ENCODE peak calls at places on chromosomes 7 and 10, in seven cellular contexts. F is IMR-90, W is mesendoderm, P is H9, D is mesenchymal stem cell, K is trophoblast cell, M is H1. B is an unnamed sample.

GRCh38 chr7:7785349-7785973 is 67.1 kb upstream of the RPA3 start:
- DNase-seq in F (no peak), W (no peak), P (no peak), D (no peak), K (no peak), M (no peak), B (no peak)

GRCh38 chr10:102262744-102263370 is 17.5 kb downstream of the GBF1 start:
- DNase-seq in F (no peak), W (no peak), P (no peak), D (peak), K (no peak), M (no peak), B (no peak)

GRCh38 chr7:117751775-117752174 is 121.5 kb downstream of the CTTNBP2 start:
- DNase-seq in F (no peak), W (no peak), P (no peak), D (no peak), K (no peak), M (no peak), B (no peak)

GRCh38 chr10:79313911-79314439 is 33.3 kb upstream of the PPIF start:
- DNase-seq in F (no peak), W (no peak), P (no peak), D (no peak), K (no peak), M (no peak), B (no peak)

GRCh38 chr10:12849351-12850181 is 151.9 kb downstream of the CCDC3 start:
- DNase-seq in F (no peak), W (no peak), P (no peak), D (no peak), K (no peak), M (no peak), B (no peak)

GRCh38 chr7:118153551-118154177 is 30.3 kb upstream of the LSM8 start:
- DNase-seq in F (peak), W (peak), P (no peak), D (peak), K (peak), M (no peak), B (peak)

GRCh38 chr10:129673292-129673691 is 206.3 kb downstream of the MGMT start:
- DNase-seq in F (no peak), W (no peak), P (no peak), D (no peak), K (no peak), M (no peak), B (no peak)

GRCh38 chr7:48899932-48900331 is 24.4 kb upstream of the CDC14C start:
- DNase-seq in F (no peak), W (no peak), P (no peak), D (no peak), K (no peak), M (no peak), B (no peak)

GRCh38 chr7:131620673-131621609 is 64.5 kb upstream of the PODXL start:
- DNase-seq in F (peak), W (peak), P (peak), D (peak), K (no peak), M (no peak), B (no peak)

GRCh38 chr10:83917519-83918506 is 221.5 kb upstream of the GHITM start:
- DNase-seq in F (no peak), W (peak), P (peak), D (peak), K (no peak), M (no peak), B (no peak)

GRCh38 chr7:79774150-79774549 is 320.7 kb upstream of the MAGI2 start:
- DNase-seq in F (peak), W (no peak), P (no peak), D (no peak), K (no peak), M (no peak), B (no peak)

GRCh38 chr10:126949161-126949503 is 43.9 kb downstream of the DOCK1 start:
- DNase-seq in F (no peak), W (no peak), P (no peak), D (no peak), K (no peak), M (no peak), B (no peak)

GRCh38 chr7:128178611-128179010 is 62.5 kb upstream of the LEP start:
- DNase-seq in F (no peak), W (no peak), P (peak), D (no peak), K (no peak), M (no peak), B (no peak)

DNA sequence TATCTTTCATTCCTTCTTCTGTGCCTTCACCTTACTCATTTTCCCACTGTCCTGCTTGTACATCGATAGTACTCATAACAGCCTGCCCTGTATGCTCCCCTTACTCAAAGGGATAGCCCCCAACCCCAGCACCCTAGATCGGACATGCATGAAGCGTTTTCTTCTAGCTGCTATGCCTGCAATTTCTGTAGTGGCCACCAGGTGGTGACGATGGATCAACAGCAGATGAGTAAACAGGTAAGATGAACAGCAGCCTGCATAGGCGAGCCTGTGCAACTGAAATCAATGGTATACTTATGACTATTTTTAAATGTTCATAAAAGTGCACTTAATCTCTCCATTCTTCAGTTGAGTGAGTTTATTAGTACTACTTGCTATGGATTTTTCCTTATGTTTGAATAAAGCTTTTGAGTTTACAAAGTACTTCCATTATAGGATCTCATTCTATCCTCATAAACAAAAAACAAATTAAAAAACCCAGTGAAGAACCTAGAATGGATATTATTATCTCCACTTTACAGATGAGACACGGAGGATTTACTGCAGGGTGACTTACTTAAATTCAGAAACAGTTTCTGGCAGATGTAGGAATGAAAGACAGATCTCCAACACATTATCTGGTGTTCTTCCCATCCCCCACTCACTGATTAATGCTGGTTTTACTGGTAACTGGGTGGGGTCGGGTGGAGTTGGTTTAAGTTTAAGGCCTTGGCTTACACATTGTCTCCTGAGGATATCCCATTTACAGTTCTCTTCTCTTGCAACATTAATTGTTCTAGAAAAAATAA is 222.2 kb downstream of the GLI3 start:
- DNase-seq in F (peak), W (peak), P (peak), D (peak), K (peak), M (peak), B (peak)
- H3K4me2 ChIP-seq in F (no peak), W (no peak), P (no peak), D (no peak), K (peak), M (no peak), B (no peak)

DNA sequence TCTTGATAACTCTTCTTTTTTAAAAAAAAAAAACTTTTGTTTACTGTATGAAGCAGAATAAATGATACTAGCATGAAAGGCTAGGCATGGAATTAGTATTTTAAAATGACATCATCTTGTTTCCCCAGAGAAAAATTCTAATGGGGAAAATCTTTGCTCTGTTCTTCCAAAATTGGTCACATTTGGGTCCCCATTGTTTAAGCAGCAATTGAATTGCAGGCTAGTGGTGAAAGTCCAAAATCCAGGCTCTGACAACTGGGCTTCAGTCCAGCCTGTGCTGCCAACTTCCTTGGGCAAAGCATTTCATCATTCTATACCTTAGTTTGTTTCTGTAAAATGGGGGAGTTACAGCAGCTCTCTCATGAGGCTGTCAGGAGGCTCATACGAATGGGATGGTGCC is 726.4 kb downstream of the KCNMA1 start:
- DNase-seq in F (no peak), W (no peak), P (no peak), D (no peak), K (no peak), M (no peak), B (no peak)
- H2BK5ac ChIP-seq in F (no peak), W (no peak), P (no peak), D (no peak), K (no peak), M (no peak), B (no peak)

DNA sequence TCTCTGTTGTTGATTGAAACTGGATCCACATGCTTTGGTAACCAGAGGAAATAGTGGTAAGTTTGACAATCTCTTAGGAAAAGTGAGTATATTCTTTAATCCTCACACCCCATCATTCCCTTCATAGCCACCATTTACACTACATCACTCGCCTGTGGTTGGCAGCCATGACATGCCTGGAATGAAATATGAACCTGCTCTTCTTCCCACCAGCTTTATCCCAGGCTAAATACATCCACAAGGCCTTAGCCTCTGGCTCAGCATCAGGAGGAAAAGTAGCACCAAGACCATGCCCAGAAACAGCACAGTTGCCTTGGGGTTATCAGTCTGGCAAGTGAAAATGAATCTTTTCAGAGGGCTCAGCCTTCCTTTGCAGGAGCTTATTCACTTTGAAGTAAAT is 40.3 kb downstream of the SGCE start:
- DNase-seq in F (no peak), W (no peak), P (no peak), D (no peak), K (no peak), M (no peak), B (no peak)
- H3K4me2 ChIP-seq in F (no peak), W (no peak), P (no peak), D (no peak), K (no peak), M (no peak), B (no peak)

GRCh38 chr7:18064242-18064838 is 36.7 kb upstream of the PRPS1L1 start:
- DNase-seq in F (no peak), W (peak), P (peak), D (peak), K (peak), M (peak), B (peak)
- H2BK5ac ChIP-seq in F (no peak), W (no peak), P (no peak), D (no peak), K (no peak), M (no peak), B (no peak)

DNA sequence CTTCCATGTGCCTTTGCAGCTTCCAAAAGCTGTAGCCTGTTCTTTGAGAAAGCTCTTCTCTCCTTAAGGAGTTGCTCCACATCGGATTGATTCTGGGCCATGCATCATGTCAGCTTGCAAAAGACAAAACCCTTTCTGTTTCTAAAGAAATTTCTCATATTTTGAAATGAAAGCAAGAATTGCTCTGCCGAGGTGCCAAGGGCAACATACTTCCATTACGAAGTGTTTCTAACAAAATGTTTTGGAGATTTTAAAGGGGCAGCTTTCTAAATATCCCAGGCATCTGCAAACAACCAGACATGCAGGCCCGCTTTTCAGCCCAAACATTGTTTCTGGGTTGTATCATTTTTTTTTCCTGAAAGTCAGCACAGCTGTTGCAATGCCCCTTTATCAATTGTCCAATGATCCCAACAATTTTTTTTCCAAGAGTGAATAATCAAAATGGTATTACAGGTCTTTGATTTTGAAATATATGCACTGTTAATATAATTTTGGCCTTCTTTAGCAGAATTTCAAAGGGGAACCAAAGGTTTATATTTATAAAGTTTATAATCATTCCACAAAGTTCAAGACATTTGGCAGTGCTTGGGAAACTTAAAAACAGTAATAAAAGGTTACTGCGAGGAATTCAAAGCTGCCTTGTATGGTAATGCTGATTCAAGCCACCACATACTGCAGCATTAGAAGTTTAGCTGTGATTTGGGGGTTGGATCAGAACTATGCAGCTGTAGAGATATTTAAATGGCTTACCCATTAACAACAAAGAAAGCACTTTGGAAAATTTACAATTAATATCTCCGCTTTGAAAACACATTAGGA is 61.0 kb downstream of the TES start:
- DNase-seq in F (peak), W (no peak), P (no peak), D (peak), K (peak), M (no peak), B (no peak)
- H3K4me2 ChIP-seq in F (peak), W (no peak), P (no peak), D (peak), K (no peak), M (no peak), B (no peak)

GRCh38 chr7:139711991-139712753 is 65.6 kb downstream of the HIPK2 start:
- DNase-seq in F (no peak), W (peak), P (peak), D (no peak), K (no peak), M (no peak), B (no peak)
- H2BK5ac ChIP-seq in F (no peak), W (no peak), P (no peak), D (no peak), K (no peak), M (peak), B (no peak)

B was measured in neuronal stem cell.